ENCODE peak calls at places on chromosomes 12 and 14, in nine cellular contexts. I, U, K, P, Z, E, S, O and C are unnamed samples.
A peak's percentile ranks its signal among the peaks of the same experiment; 100 is the strongest.

GRCh38 chr14:81384900-81385299 is 15.2 kb downstream of the STON2 start:
- DNase-seq in U (no peak), O (no peak), Z (no peak), E (no peak), K (no peak), I (peak; percentile 84), S (no peak), P (no peak), C (no peak)

GRCh38 chr14:54148251-54148650 is 191.6 kb upstream of the BMP4 start:
- DNase-seq in S (no peak), P (no peak), Z (no peak), I (no peak), E (no peak), U (no peak), K (no peak), O (no peak), C (no peak)

GRCh38 chr14:94612580-94613554 is 676 bp downstream of the SERPINA3 start:
- DNase-seq in P (no peak), U (no peak), S (peak; percentile 80), Z (no peak), O (no peak), I (peak; percentile 8), E (no peak), K (no peak), C (no peak)

GRCh38 chr12:67482751-67483661 is 165.5 kb upstream of the DYRK2 start:
- DNase-seq in O (no peak), S (peak; percentile 43), Z (peak; percentile 83), I (peak; percentile 82), E (peak; percentile 73), K (no peak), U (no peak), P (no peak), C (peak; percentile 88)

GRCh38 chr12:93698307-93699092 is 21.3 kb downstream of the CRADD start:
- DNase-seq in E (no peak), K (no peak), S (no peak), O (no peak), I (peak; percentile 26), U (no peak), Z (no peak), P (no peak), C (no peak)

GRCh38 chr12:123075092-123075491 is 75.8 kb downstream of the PITPNM2 start:
- DNase-seq in Z (no peak), E (no peak), I (peak; percentile 55), K (no peak), O (no peak), P (no peak), S (no peak), U (no peak), C (peak; percentile 50)

GRCh38 chr12:67640863-67641262 is 7.7 kb upstream of the DYRK2 start:
- DNase-seq in O (no peak), Z (no peak), U (no peak), I (peak; percentile 25), P (no peak), S (no peak), K (no peak), E (no peak), C (no peak)

GRCh38 chr14:30085943-30086342 is 158.3 kb upstream of the PRKD1 start:
- DNase-seq in K (no peak), I (no peak), Z (no peak), E (no peak), O (no peak), S (no peak), P (no peak), U (no peak), C (no peak)

GRCh38 chr12:132444283-132444682 is 45.7 kb upstream of the FBRSL1 start:
- DNase-seq in K (no peak), S (no peak), O (no peak), Z (no peak), U (no peak), P (no peak), I (no peak), E (no peak), C (no peak)

GRCh38 chr12:56260921-56261320 is 2.7 kb upstream of the ANKRD52 start:
- DNase-seq in U (no peak), I (no peak), P (no peak), Z (no peak), E (no peak), S (no peak), K (no peak), O (no peak), C (no peak)

GRCh38 chr12:42180990-42181611 is 36.4 kb upstream of the GXYLT1 start:
- DNase-seq in K (no peak), U (no peak), O (no peak), I (peak; percentile 34), E (no peak), P (no peak), Z (no peak), S (no peak), C (no peak)

GRCh38 chr14:73287071-73287470 is 49.8 kb downstream of the PAPLN start:
- DNase-seq in U (no peak), S (no peak), E (no peak), P (no peak), I (no peak), Z (no peak), O (no peak), K (no peak), C (no peak)

GRCh38 chr12:46219892-46220655 is 48.8 kb downstream of the SLC38A1 start:
- DNase-seq in U (peak; percentile 32), K (no peak), S (no peak), E (no peak), Z (no peak), P (no peak), I (peak; percentile 91), O (no peak), C (peak; percentile 86)

DNA sequence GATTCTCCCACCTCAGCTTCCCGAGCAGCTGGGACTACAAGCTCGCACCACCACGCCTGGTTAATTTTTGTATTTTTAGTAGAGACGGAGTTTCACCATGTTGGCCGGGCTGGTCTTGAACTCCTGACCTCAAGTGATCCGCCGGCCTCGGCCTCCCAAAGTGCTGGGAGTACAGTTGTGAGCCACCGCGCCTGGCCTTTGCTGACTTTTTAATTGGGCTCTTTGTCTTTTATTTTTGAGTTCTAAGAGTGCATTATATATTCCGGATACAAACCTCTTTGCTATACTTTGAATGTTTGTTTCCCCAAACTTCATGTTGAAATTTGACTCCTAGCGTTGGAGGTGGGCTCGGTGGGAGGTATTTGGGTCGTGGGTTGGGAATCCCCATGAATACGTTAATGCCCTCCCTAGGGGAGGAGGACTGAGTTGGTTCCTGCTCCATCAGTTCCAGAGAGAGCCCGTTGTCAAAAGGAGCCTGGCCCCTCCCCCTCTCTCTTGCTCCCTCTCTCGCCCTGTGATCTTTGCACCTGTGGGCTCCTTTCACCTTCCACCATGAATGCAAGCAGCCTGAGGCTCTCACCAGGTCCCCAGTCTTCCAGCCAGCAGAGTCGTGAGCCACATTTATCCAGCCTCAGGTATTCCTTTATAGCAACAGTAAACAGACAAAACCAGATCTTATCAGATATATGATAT is 103.2 kb upstream of the EVL start:
- DNase-seq in I (no peak), S (no peak), U (no peak), K (no peak), P (peak; percentile 65), Z (no peak), E (no peak), O (no peak), C (no peak)
- TF ChIP-seq CTCF in I (no peak), S (no peak), U (no peak), K (no peak), P (no peak), Z (no peak), E (no peak), O (no peak), C (no peak)

GRCh38 chr12:43957732-43958131 is 121.9 kb downstream of the TMEM117 start:
- DNase-seq in K (no peak), S (no peak), P (no peak), O (no peak), E (no peak), I (peak; percentile 69), Z (peak; percentile 8), U (peak; percentile 48), C (peak; percentile 38)
- TF ChIP-seq CTCF in K (peak; percentile 54), S (no peak), P (peak; percentile 51), O (no peak), E (peak; percentile 24), I (peak; percentile 68), Z (peak; percentile 46), U (peak; percentile 59), C (peak; percentile 74)

GRCh38 chr12:1439201-1439600 is 155.2 kb downstream of the FBXL14 start:
- DNase-seq in S (no peak), K (no peak), P (no peak), Z (no peak), O (no peak), E (no peak), U (no peak), I (no peak), C (no peak)

GRCh38 chr12:1444142-1444516 is 150.3 kb downstream of the FBXL14 start:
- DNase-seq in E (no peak), O (no peak), U (no peak), S (no peak), Z (no peak), K (no peak), I (no peak), P (no peak), C (no peak)

GRCh38 chr12:1439687-1440086 is 154.7 kb downstream of the FBXL14 start:
- DNase-seq in E (no peak), U (no peak), P (no peak), S (no peak), O (no peak), K (no peak), Z (no peak), I (no peak), C (no peak)

GRCh38 chr12:1445807-1446206 is 148.6 kb downstream of the FBXL14 start:
- DNase-seq in S (no peak), Z (no peak), E (no peak), U (no peak), K (no peak), P (peak; percentile 36), I (no peak), O (no peak), C (no peak)

GRCh38 chr12:1443421-1444141 is 150.8 kb downstream of the FBXL14 start:
- DNase-seq in O (no peak), P (no peak), I (peak; percentile 66), U (no peak), Z (no peak), K (no peak), E (no peak), S (no peak), C (no peak)
- TF ChIP-seq CTCF in O (no peak), P (no peak), I (no peak), U (no peak), Z (no peak), K (no peak), E (no peak), S (no peak), C (no peak)

GRCh38 chr12:125214289-125214688 is 149.1 kb downstream of the AACS start:
- DNase-seq in I (no peak), O (no peak), E (no peak), S (no peak), K (no peak), U (no peak), Z (no peak), P (no peak), C (no peak)

GRCh38 chr12:125220404-125221273 is 155.4 kb downstream of the AACS start:
- DNase-seq in K (no peak), P (no peak), E (no peak), U (no peak), O (no peak), Z (no peak), I (no peak), S (no peak), C (peak; percentile 27)

GRCh38 chr12:125216720-125217119 is 151.5 kb downstream of the AACS start:
- DNase-seq in O (no peak), I (no peak), Z (no peak), U (no peak), P (no peak), E (no peak), S (no peak), K (no peak), C (no peak)

GRCh38 chr12:125218952-125219351 is 153.7 kb downstream of the AACS start:
- DNase-seq in U (no peak), P (no peak), O (no peak), E (no peak), S (no peak), Z (no peak), K (no peak), I (no peak), C (no peak)

GRCh38 chr12:125217308-125217707 is 152.1 kb downstream of the AACS start:
- DNase-seq in P (no peak), U (no peak), S (no peak), O (no peak), I (no peak), K (no peak), Z (no peak), E (no peak), C (no peak)
- TF ChIP-seq CTCF in P (no peak), U (no peak), S (no peak), O (no peak), I (no peak), K (no peak), Z (no peak), E (no peak), C (no peak)